ENCODE peak calls at places on chromosomes 5 and 9, in four cellular contexts. A is DMS79 treated with DMSO at 0.1 percent for 48 hours, C is glutamatergic neuron, Z is fibroblast of the conjunctiva. E is an unnamed sample.

GRCh38 chr5:113495402-113495801 is 7.1 kb upstream of the MCC start:
- DNase-seq in A (no peak), C (no peak), Z (no peak), E (no peak)

GRCh38 chr5:99543841-99544240 is 615.0 kb upstream of the CHD1 start:
- DNase-seq in A (no peak), C (no peak), Z (no peak), E (no peak)

GRCh38 chr5:66615894-66616293 is 19.7 kb downstream of the MAST4 start:
- DNase-seq in A (no peak), C (no peak), Z (no peak), E (no peak)

GRCh38 chr9:127714916-127715442 is 484 bp downstream of the PTRH1 start:
- DNase-seq in A (no peak), C (peak), Z (no peak), E (peak)

GRCh38 chr9:101458955-101459631 is 23.5 kb upstream of the ALDOB start:
- DNase-seq in A (peak), C (no peak), Z (peak), E (no peak)

GRCh38 chr9:136543280-136543679 is 2.6 kb downstream of the NOTCH1 start:
- DNase-seq in A (no peak), C (no peak), Z (no peak), E (no peak)

GRCh38 chr5:96692436-96692835 is 30.3 kb downstream of the CAST start:
- DNase-seq in A (no peak), C (no peak), Z (no peak), E (no peak)

GRCh38 chr5:172223901-172224873 is 30.2 kb downstream of the EFCAB9 start:
- DNase-seq in A (no peak), C (no peak), Z (no peak), E (no peak)

GRCh38 chr9:73441890-73442818 is 290.5 kb downstream of the ANXA1 start:
- DNase-seq in A (no peak), C (no peak), Z (no peak), E (no peak)

GRCh38 chr5:73674669-73675004 is 48.6 kb downstream of the ARHGEF28 start:
- DNase-seq in A (no peak), C (no peak), Z (no peak), E (no peak)

GRCh38 chr9:84953797-84954695 is 284.5 kb downstream of the NTRK2 start:
- DNase-seq in A (no peak), C (peak), Z (peak), E (no peak)

GRCh38 chr5:135589152-135589551 is 10.4 kb upstream of the CXCL14 start:
- DNase-seq in A (no peak), C (no peak), Z (no peak), E (no peak)

E was measured in chondrocyte.